ENCODE peak calls at places on chromosomes 12 and 14, in nine cellular contexts. K, O, J, H, U, M, D, R and Y are unnamed samples.

GRCh38 chr14:99554757-99555531 is 49.1 kb downstream of the CCDC85C start:
- DNase-seq in K (no peak), O (peak; percentile 28), J (no peak), H (no peak), U (no peak), M (no peak), D (no peak), R (no peak), Y (no peak)

GRCh38 chr12:12704593-12705230 is 8.7 kb upstream of the GPR19 start:
- DNase-seq in K (no peak), O (peak; percentile 84), J (peak; percentile 96), H (peak; percentile 82), U (peak; percentile 90), M (peak; percentile 24), D (peak; percentile 89), R (no peak), Y (peak; percentile 60)

GRCh38 chr12:1838223-1838993 is 18.0 kb downstream of the LRTM2 start:
- DNase-seq in K (no peak), O (no peak), J (peak; percentile 70), H (peak; percentile 66), U (no peak), M (no peak), D (no peak), R (no peak), Y (no peak)

GRCh38 chr14:33916663-33917565 is 34.0 kb downstream of the EGLN3 start:
- DNase-seq in K (no peak), O (peak; percentile 55), J (peak; percentile 65), H (no peak), U (no peak), M (no peak), D (peak; percentile 42), R (no peak), Y (no peak)

GRCh38 chr12:85568395-85569103 is 267.7 kb downstream of the RASSF9 start:
- DNase-seq in K (no peak), O (peak; percentile 69), J (no peak), H (no peak), U (no peak), M (no peak), D (no peak), R (no peak), Y (peak; percentile 70)

GRCh38 chr14:89481167-89481566 is 64.1 kb upstream of the FOXN3 start:
- DNase-seq in K (no peak), O (no peak), J (no peak), H (no peak), U (no peak), M (no peak), D (no peak), R (no peak), Y (no peak)

GRCh38 chr14:63508033-63508432 is 35.1 kb downstream of the PPP2R5E start:
- DNase-seq in K (no peak), O (no peak), J (no peak), H (no peak), U (no peak), M (no peak), D (no peak), R (no peak), Y (no peak)

GRCh38 chr14:32703246-32703645 is 235.4 kb upstream of the NPAS3 start:
- DNase-seq in K (no peak), O (no peak), J (no peak), H (no peak), U (no peak), M (no peak), D (peak; percentile 65), R (no peak), Y (no peak)

GRCh38 chr12:88266851-88267360 is 124.8 kb downstream of the TMTC3 start:
- DNase-seq in K (no peak), O (no peak), J (no peak), H (no peak), U (no peak), M (no peak), D (peak; percentile 28), R (no peak), Y (no peak)

GRCh38 chr12:56629459-56630179 is 507 bp downstream of the BAZ2A start:
- DNase-seq in K (no peak), O (peak; percentile 12), J (no peak), H (no peak), U (no peak), M (peak; percentile 60), D (peak; percentile 13), R (peak; percentile 66), Y (peak; percentile 26)

GRCh38 chr14:54803926-54804719 is 98.5 kb downstream of the GCH1 start:
- DNase-seq in K (no peak), O (no peak), J (no peak), H (no peak), U (no peak), M (no peak), D (peak; percentile 22), R (no peak), Y (no peak)

GRCh38 chr14:106843951-106844483 is 1317.6 kb downstream of the TMEM121 start:
- DNase-seq in K (no peak), O (peak; percentile 66), J (no peak), H (no peak), U (no peak), M (no peak), D (peak; percentile 44), R (peak; percentile 36), Y (peak; percentile 78)

GRCh38 chr12:64461634-64462414 is 9.9 kb downstream of the TBK1 start:
- DNase-seq in K (no peak), O (peak; percentile 82), J (no peak), H (no peak), U (no peak), M (peak; percentile 2), D (peak; percentile 75), R (no peak), Y (no peak)

GRCh38 chr14:56199095-56199975 is 81.1 kb downstream of the PELI2 start:
- DNase-seq in K (no peak), O (peak; percentile 17), J (no peak), H (no peak), U (no peak), M (no peak), D (peak; percentile 93), R (no peak), Y (no peak)

GRCh38 chr14:88834883-88835431 is 10.5 kb downstream of the TTC8 start:
- DNase-seq in K (no peak), O (peak; percentile 19), J (no peak), H (no peak), U (no peak), M (no peak), D (peak; percentile 29), R (no peak), Y (no peak)

GRCh38 chr12:34392741-34393085 is 370.4 kb downstream of the ALG10 start:
- DNase-seq in K (no peak), O (no peak), J (no peak), H (no peak), U (no peak), M (no peak), D (no peak), R (no peak), Y (no peak)

GRCh38 chr14:85565862-85566296 is 35.9 kb downstream of the FLRT2 start:
- DNase-seq in K (no peak), O (peak; percentile 95), J (no peak), H (no peak), U (no peak), M (no peak), D (peak; percentile 41), R (no peak), Y (no peak)

GRCh38 chr12:116370004-116370404 is 92.5 kb upstream of the MED13L start:
- DNase-seq in K (no peak), O (no peak), J (no peak), H (no peak), U (no peak), M (no peak), D (peak; percentile 46), R (no peak), Y (no peak)

GRCh38 chr14:104220225-104221070 is 82.1 kb downstream of the KIF26A start:
- DNase-seq in K (no peak), O (no peak), J (peak; percentile 74), H (no peak), U (no peak), M (no peak), D (no peak), R (no peak), Y (no peak)

GRCh38 chr14:93347850-93348249 is 868 bp downstream of the COX8C start:
- DNase-seq in K (no peak), O (no peak), J (no peak), H (no peak), U (no peak), M (no peak), D (no peak), R (no peak), Y (no peak)

GRCh38 chr12:6333566-6333965 is 8.3 kb downstream of the TNFRSF1A start:
- DNase-seq in K (no peak), O (peak; percentile 95), J (no peak), H (no peak), U (no peak), M (no peak), D (peak; percentile 84), R (peak; percentile 55), Y (no peak)

GRCh38 chr12:130031571-130032189 is 127.9 kb upstream of the TMEM132D start:
- DNase-seq in K (peak; percentile 43), O (no peak), J (peak; percentile 36), H (peak; percentile 58), U (peak; percentile 72), M (peak; percentile 68), D (peak; percentile 11), R (peak; percentile 77), Y (peak; percentile 65)

GRCh38 chr14:85437143-85437542 is 92.8 kb upstream of the FLRT2 start:
- DNase-seq in K (no peak), O (peak; percentile 96), J (no peak), H (no peak), U (no peak), M (no peak), D (no peak), R (no peak), Y (no peak)

GRCh38 chr12:14238224-14238792 is 127.2 kb upstream of the ATF7IP start:
- DNase-seq in K (no peak), O (no peak), J (peak; percentile 35), H (no peak), U (peak; percentile 45), M (no peak), D (peak; percentile 15), R (no peak), Y (no peak)

GRCh38 chr14:92511472-92512247 is 1.9 kb upstream of the RIN3 start:
- DNase-seq in K (no peak), O (peak; percentile 82), J (no peak), H (no peak), U (no peak), M (no peak), D (peak; percentile 93), R (no peak), Y (peak; percentile 75)

GRCh38 chr12:49105504-49106120 is 5.0 kb downstream of the LMBR1L start:
- DNase-seq in K (no peak), O (no peak), J (no peak), H (no peak), U (no peak), M (no peak), D (no peak), R (no peak), Y (peak; percentile 49)

GRCh38 chr14:59679872-59680271 is 103.3 kb upstream of the CCDC175 start:
- DNase-seq in K (no peak), O (no peak), J (no peak), H (no peak), U (peak; percentile 27), M (no peak), D (no peak), R (no peak), Y (no peak)

GRCh38 chr12:77366616-77367015 is 301.2 kb upstream of the E2F7 start:
- DNase-seq in K (no peak), O (no peak), J (no peak), H (no peak), U (no peak), M (no peak), D (no peak), R (no peak), Y (no peak)

GRCh38 chr14:33062881-33063280 is 124.2 kb downstream of the NPAS3 start:
- DNase-seq in K (no peak), O (peak; percentile 6), J (no peak), H (no peak), U (no peak), M (no peak), D (peak; percentile 47), R (no peak), Y (no peak)

GRCh38 chr14:103367995-103368394 is 17.2 kb upstream of the MARK3 start:
- DNase-seq in K (no peak), O (no peak), J (no peak), H (no peak), U (no peak), M (no peak), D (no peak), R (no peak), Y (no peak)

GRCh38 chr14:100149789-100150611 is 9.4 kb downstream of the DEGS2 start:
- DNase-seq in K (no peak), O (no peak), J (peak; percentile 49), H (no peak), U (no peak), M (no peak), D (no peak), R (no peak), Y (peak; percentile 56)